ENCODE peak calls at places on chromosome 10, in eight cellular contexts. N, C, Q, E, I, R, D and H are unnamed samples.

GRCh38 chr10:99411546-99411945 is 18.9 kb downstream of the GOT1 start:
- DNase-seq in N (no peak), C (no peak), Q (no peak), E (no peak), I (no peak), R (no peak), D (no peak), H (no peak)

GRCh38 chr10:33937259-33937658 is 602.8 kb upstream of the NRP1 start:
- DNase-seq in N (no peak), C (no peak), Q (no peak), E (no peak), I (no peak), R (no peak), D (no peak), H (no peak)

GRCh38 chr10:70510904-70511303 is 32.3 kb downstream of the PALD1 start:
- DNase-seq in N (no peak), C (no peak), Q (no peak), E (no peak), I (no peak), R (no peak), D (no peak), H (no peak)

GRCh38 chr10:19325581-19325980 is 277.0 kb downstream of the MALRD1 start:
- DNase-seq in N (no peak), C (no peak), Q (peak), E (no peak), I (no peak), R (no peak), D (no peak), H (no peak)

GRCh38 chr10:95400789-95401188 is 110.0 kb upstream of the PDLIM1 start:
- DNase-seq in N (no peak), C (no peak), Q (no peak), E (no peak), I (no peak), R (no peak), D (no peak), H (no peak)

GRCh38 chr10:88546462-88546861 is 36.7 kb downstream of the RNLS start:
- DNase-seq in N (no peak), C (no peak), Q (no peak), E (no peak), I (no peak), R (no peak), D (no peak), H (no peak)

GRCh38 chr10:13146383-13146782 is 15.0 kb upstream of the MCM10 start:
- DNase-seq in N (no peak), C (no peak), Q (no peak), E (no peak), I (no peak), R (no peak), D (no peak), H (no peak)

GRCh38 chr10:73923935-73924598 is 13.1 kb downstream of the PLAU start:
- DNase-seq in N (no peak), C (no peak), Q (no peak), E (no peak), I (no peak), R (no peak), D (no peak), H (peak)

GRCh38 chr10:44437837-44438752 is 53.2 kb upstream of the CXCL12 start:
- DNase-seq in N (no peak), C (no peak), Q (no peak), E (no peak), I (no peak), R (no peak), D (no peak), H (peak)

GRCh38 chr10:75887369-75887768 is 455.9 kb downstream of the LRMDA start:
- DNase-seq in N (no peak), C (no peak), Q (no peak), E (no peak), I (no peak), R (no peak), D (no peak), H (no peak)

GRCh38 chr10:51651063-51651462 is 48.3 kb downstream of the CSTF2T start:
- DNase-seq in N (no peak), C (no peak), Q (no peak), E (no peak), I (no peak), R (no peak), D (no peak), H (no peak)

GRCh38 chr10:94205370-94205930 is 157.3 kb downstream of the NOC3L start:
- DNase-seq in N (no peak), C (no peak), Q (peak), E (no peak), I (no peak), R (no peak), D (no peak), H (no peak)

GRCh38 chr10:31171402-31172120 is 139.9 kb upstream of the ZNF438 start:
- DNase-seq in N (no peak), C (no peak), Q (peak), E (peak), I (no peak), R (no peak), D (no peak), H (no peak)

GRCh38 chr10:96988421-96988820 is 156.3 kb downstream of the LCOR start:
- DNase-seq in N (no peak), C (no peak), Q (no peak), E (no peak), I (no peak), R (no peak), D (no peak), H (no peak)

GRCh38 chr10:96987842-96988175 is 155.7 kb downstream of the LCOR start:
- DNase-seq in N (no peak), C (no peak), Q (peak), E (no peak), I (no peak), R (no peak), D (no peak), H (no peak)

GRCh38 chr10:96986200-96986856 is 154.2 kb downstream of the LCOR start:
- DNase-seq in N (no peak), C (no peak), Q (no peak), E (no peak), I (no peak), R (no peak), D (no peak), H (no peak)

GRCh38 chr10:96984512-96985225 is 152.6 kb downstream of the LCOR start:
- DNase-seq in N (no peak), C (peak), Q (no peak), E (no peak), I (no peak), R (no peak), D (no peak), H (no peak)

GRCh38 chr10:96987141-96987841 is 155.2 kb downstream of the LCOR start:
- DNase-seq in N (no peak), C (no peak), Q (no peak), E (no peak), I (no peak), R (no peak), D (no peak), H (no peak)
- H3K4me3 ChIP-seq in N (no peak), C (no peak), Q (no peak), E (no peak), I (no peak), R (no peak), D (no peak), H (no peak)

DNA sequence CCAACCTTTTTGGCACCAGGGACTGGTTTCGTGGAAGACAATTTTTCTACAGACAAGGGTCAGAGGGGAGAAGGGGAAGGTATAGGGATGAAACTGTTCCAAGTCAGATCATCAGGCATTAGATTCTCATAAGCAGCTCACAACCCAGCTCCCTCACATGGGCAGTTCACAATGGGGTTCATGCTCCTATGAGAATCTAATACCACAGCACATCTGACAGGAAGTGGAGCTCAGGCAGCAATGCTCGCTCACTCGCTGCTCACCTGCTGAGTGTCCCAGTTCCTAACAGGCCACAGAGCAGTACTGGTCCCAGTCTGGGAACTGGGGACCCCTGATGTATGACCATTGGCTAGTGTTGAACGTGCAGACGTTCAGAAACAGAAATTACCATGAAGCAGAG is 63.7 kb downstream of the ATE1 start:
- DNase-seq in N (no peak), C (no peak), Q (no peak), E (no peak), I (no peak), R (no peak), D (no peak), H (no peak)
- TF ChIP-seq CTCF in N (no peak), C (no peak), Q (no peak), E (no peak), I (no peak), R (no peak), D (no peak), H (no peak)

DNA sequence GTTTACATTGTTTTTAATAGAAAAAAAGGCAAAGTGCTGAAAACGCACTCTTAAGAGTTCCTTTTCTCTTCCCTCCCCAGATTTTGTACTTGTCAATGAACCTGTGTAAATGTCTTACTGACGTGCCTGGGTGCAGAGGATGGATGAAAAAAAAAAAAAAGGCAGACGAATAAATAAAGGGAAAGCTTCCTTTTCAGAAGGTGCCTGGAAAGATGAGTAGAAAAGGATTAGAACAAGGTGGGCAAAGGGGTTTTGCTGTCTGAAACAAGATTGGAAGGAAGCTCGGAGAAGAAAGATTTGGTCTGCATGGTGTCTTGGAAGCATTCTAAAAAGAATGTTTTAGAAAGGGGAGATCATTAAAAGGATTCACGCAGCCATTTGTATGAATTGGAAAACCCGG is 80.9 kb downstream of the PRTFDC1 start:
- DNase-seq in N (no peak), C (no peak), Q (no peak), E (no peak), I (no peak), R (no peak), D (no peak), H (no peak)
- H3K4me3 ChIP-seq in N (no peak), C (no peak), Q (no peak), E (no peak), I (no peak), R (no peak), D (no peak), H (no peak)

DNA sequence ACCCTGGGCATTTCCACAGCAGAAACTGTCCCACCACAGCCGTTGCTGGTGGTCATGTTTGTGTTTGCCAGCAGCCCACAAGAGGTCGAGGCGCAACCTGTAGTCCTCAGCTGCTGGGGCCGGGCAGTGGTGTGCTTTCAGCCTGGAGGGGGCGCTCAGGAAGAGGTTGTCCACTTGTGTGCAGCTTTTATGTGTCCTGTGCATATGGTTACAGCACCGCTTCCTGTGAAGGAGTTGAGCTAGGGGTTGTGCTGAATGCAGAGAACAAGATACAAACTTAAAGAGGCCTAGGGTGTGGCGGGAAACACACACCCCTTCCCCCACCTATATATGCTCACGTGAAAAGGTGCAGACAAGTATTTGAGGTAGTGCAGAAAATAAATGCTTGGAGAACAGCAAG is 29.5 kb upstream of the PFKFB3 start:
- DNase-seq in N (no peak), C (no peak), Q (no peak), E (peak), I (no peak), R (no peak), D (no peak), H (peak)
- TF ChIP-seq CTCF in N (no peak), C (no peak), Q (no peak), E (peak), I (peak), R (no peak), D (peak), H (peak)

DNA sequence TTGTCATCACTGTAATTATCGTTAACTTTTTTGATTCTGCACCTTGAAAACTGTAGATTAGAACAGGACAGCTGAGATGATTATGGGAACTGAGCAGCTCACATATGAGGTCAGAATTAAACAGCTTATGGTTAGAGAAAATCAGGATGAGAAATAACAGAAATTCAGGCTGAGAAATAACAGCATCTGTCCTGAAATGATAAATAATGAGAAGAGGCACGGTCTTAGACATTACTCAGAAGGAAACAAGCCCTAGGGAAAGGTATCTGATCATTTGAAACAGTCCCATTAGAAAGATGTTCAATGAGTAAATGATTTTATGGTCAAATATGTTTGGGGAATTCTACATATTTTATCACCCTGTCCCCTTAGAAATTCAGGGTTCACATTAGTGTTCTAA is 65.6 kb upstream of the PCGF5 start:
- DNase-seq in N (no peak), C (no peak), Q (no peak), E (no peak), I (no peak), R (no peak), D (no peak), H (no peak)
- H3K4me3 ChIP-seq in N (no peak), C (no peak), Q (no peak), E (no peak), I (no peak), R (no peak), D (no peak), H (no peak)

GRCh38 chr10:123786896-123787295 is 104.7 kb downstream of the CPXM2 start:
- DNase-seq in N (no peak), C (no peak), Q (no peak), E (no peak), I (no peak), R (no peak), D (no peak), H (no peak)
- TF ChIP-seq CTCF in N (no peak), C (no peak), Q (no peak), E (no peak), I (no peak), R (no peak), D (no peak), H (no peak)

GRCh38 chr10:14606633-14607032 is 168.1 kb downstream of the FAM107B start:
- DNase-seq in N (no peak), C (no peak), Q (no peak), E (no peak), I (no peak), R (no peak), D (no peak), H (no peak)

GRCh38 chr10:14604181-14605142 is 170.2 kb downstream of the FAM107B start:
- DNase-seq in N (peak), C (peak), Q (peak), E (peak), I (no peak), R (peak), D (peak), H (peak)

GRCh38 chr10:14602807-14603538 is 171.7 kb downstream of the FAM107B start:
- DNase-seq in N (no peak), C (no peak), Q (peak), E (no peak), I (no peak), R (no peak), D (no peak), H (no peak)

GRCh38 chr10:14603539-14604102 is 171.1 kb downstream of the FAM107B start:
- DNase-seq in N (peak), C (peak), Q (no peak), E (no peak), I (no peak), R (no peak), D (peak), H (no peak)

GRCh38 chr10:14605231-14605925 is 169.3 kb downstream of the FAM107B start:
- DNase-seq in N (no peak), C (no peak), Q (peak), E (no peak), I (peak), R (no peak), D (no peak), H (no peak)
- H3K4me3 ChIP-seq in N (peak), C (peak), Q (peak), E (no peak), I (peak), R (peak), D (peak), H (peak)